ENCODE peak calls at places on chromosomes 5 and 9, in eight cellular contexts. W, V, F, B, Z, E, X and H are unnamed samples.

GRCh38 chr9:137454506-137455360 is 4.4 kb downstream of the NSMF start:
- DNase-seq in F (no peak), W (no peak), B (peak; percentile 71), X (no peak), Z (peak; percentile 81), E (peak; percentile 84), V (peak; percentile 75), H (peak; percentile 73)

GRCh38 chr9:4424891-4425290 is 65.4 kb upstream of the SLC1A1 start:
- DNase-seq in V (no peak), B (no peak), Z (no peak), E (no peak), W (no peak), F (no peak), X (no peak), H (no peak)

GRCh38 chr5:181259283-181259682 is 1.7 kb downstream of the TRIM52 start:
- DNase-seq in X (no peak), V (no peak), Z (no peak), B (no peak), W (peak; percentile 8), F (no peak), E (no peak), H (no peak)

GRCh38 chr5:108681079-108681921 is 66.4 kb upstream of the FER start:
- DNase-seq in F (peak; percentile 62), V (peak; percentile 62), E (peak; percentile 50), B (no peak), Z (no peak), W (no peak), X (no peak), H (no peak)

GRCh38 chr9:69324549-69325401 is at the start of gene ENTREP1:
- DNase-seq in B (peak; percentile 83), W (peak; percentile 82), F (no peak), E (no peak), Z (peak; percentile 78), V (peak; percentile 73), X (no peak), H (peak; percentile 75)

GRCh38 chr5:69368458-69369368 is 607 bp downstream of the AK6 start:
- DNase-seq in B (no peak), V (peak; percentile 46), W (no peak), X (no peak), F (peak; percentile 83), Z (no peak), E (peak; percentile 57), H (no peak)

GRCh38 chr5:131064669-131065371 is 100.2 kb downstream of the HINT1 start:
- DNase-seq in W (no peak), X (no peak), V (no peak), Z (no peak), B (no peak), E (no peak), F (no peak), H (no peak)

GRCh38 chr5:156927545-156927944 is 35.5 kb downstream of the TIMD4 start:
- DNase-seq in Z (no peak), W (no peak), X (no peak), V (no peak), F (no peak), E (no peak), B (no peak), H (no peak)

GRCh38 chr9:74777136-74777879 is 110.4 kb downstream of the TRPM6 start:
- DNase-seq in Z (peak; percentile 76), V (peak; percentile 33), X (no peak), W (peak; percentile 83), E (peak; percentile 44), F (peak; percentile 30), B (peak; percentile 69), H (peak; percentile 73)

GRCh38 chr9:131487001-131487400 is 15.7 kb upstream of the POMT1 start:
- DNase-seq in E (no peak), X (no peak), F (no peak), V (no peak), B (no peak), W (no peak), Z (no peak), H (no peak)

GRCh38 chr5:135456238-135457099 is 4.3 kb upstream of the TIFAB start:
- DNase-seq in W (peak; percentile 71), Z (peak; percentile 72), X (no peak), B (peak; percentile 49), F (peak; percentile 84), V (no peak), E (peak; percentile 16), H (peak; percentile 25)

GRCh38 chr5:126138475-126139005 is 284.7 kb upstream of the GRAMD2B start:
- DNase-seq in W (no peak), B (no peak), F (no peak), X (no peak), E (no peak), V (no peak), Z (no peak), H (no peak)

GRCh38 chr5:90437663-90438062 is 28.1 kb upstream of the CETN3 start:
- DNase-seq in Z (no peak), W (no peak), B (no peak), F (no peak), E (no peak), X (no peak), V (peak; percentile 20), H (no peak)

GRCh38 chr5:59301727-59302126 is 591.8 kb downstream of the PDE4D start:
- DNase-seq in E (no peak), F (no peak), X (no peak), W (no peak), V (no peak), Z (no peak), B (no peak), H (no peak)

GRCh38 chr9:18208166-18209059 is 265.5 kb upstream of the ADAMTSL1 start:
- DNase-seq in W (no peak), X (peak; percentile 46), F (no peak), V (peak; percentile 6), E (peak; percentile 59), Z (no peak), B (peak; percentile 73), H (peak; percentile 81)

GRCh38 chr5:133433133-133433532 is 179.2 kb downstream of the FSTL4 start:
- DNase-seq in X (no peak), B (no peak), V (no peak), W (no peak), Z (no peak), E (no peak), F (no peak), H (no peak)

GRCh38 chr5:50564079-50564478 is 102.4 kb upstream of the PARP8 start:
- DNase-seq in E (no peak), B (no peak), Z (no peak), V (no peak), F (no peak), X (no peak), W (no peak), H (no peak)

GRCh38 chr5:147844846-147845245 is 13.4 kb upstream of the SPINK1 start:
- DNase-seq in V (no peak), F (no peak), X (no peak), E (no peak), B (no peak), W (no peak), Z (no peak), H (no peak)

GRCh38 chr5:97528941-97529340 is 345.9 kb upstream of the RIOK2 start:
- DNase-seq in Z (no peak), X (no peak), E (no peak), V (no peak), B (no peak), F (no peak), W (no peak), H (no peak)

GRCh38 chr9:116901260-116901659 is 214.2 kb downstream of the TRIM32 start:
- DNase-seq in F (no peak), V (no peak), W (no peak), X (no peak), Z (no peak), E (no peak), B (no peak), H (no peak)

GRCh38 chr9:93159601-93160418 is 24.1 kb upstream of the WNK2 start:
- DNase-seq in V (peak; percentile 97), E (peak; percentile 76), W (peak; percentile 89), F (peak; percentile 92), B (peak; percentile 90), X (peak; percentile 59), Z (peak; percentile 89), H (peak; percentile 89)

GRCh38 chr5:7878381-7878873 is 9.5 kb downstream of the MTRR start:
- DNase-seq in B (no peak), F (no peak), Z (no peak), E (peak; percentile 41), X (no peak), W (no peak), V (no peak), H (no peak)

DNA sequence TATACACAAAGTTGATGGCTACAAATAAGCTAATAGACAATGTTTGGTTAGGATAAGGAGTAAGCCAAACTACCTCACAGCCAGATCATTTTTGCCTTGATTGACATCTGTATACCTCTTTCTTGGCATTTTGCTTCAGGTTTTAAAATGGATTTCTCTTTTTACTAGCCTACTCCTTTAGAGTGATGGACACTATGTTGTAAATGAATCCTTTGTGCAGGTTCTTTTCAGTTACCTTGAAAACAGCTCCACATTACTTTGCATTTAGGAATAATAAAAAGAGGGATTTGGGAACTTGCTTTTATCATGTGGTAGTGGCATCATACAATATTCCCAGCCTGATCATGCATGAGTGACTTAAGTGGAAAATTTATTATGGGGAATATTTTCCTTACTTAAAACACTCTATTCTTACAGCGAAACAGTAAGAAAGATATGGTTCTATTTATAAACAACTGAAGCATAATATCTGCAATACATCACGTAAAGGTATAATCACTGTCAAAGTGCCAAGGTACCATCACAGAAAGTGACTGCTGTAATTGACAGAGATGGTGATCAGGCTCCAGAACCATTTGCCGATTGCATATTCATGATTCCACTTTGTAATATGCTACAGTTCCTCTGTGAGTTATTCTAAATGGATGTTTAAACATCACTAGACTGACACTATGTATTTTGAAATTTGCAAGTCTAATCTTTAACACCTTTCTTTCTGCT is 327.0 kb downstream of the DMRTA1 start:
- DNase-seq in F (no peak), X (no peak), Z (no peak), B (no peak), V (no peak), W (no peak), E (no peak), H (no peak)
- TF ChIP-seq POLR2AphosphoS5 in F (no peak), X (no peak), Z (no peak), B (no peak), V (no peak), W (no peak), E (no peak), H (no peak)

DNA sequence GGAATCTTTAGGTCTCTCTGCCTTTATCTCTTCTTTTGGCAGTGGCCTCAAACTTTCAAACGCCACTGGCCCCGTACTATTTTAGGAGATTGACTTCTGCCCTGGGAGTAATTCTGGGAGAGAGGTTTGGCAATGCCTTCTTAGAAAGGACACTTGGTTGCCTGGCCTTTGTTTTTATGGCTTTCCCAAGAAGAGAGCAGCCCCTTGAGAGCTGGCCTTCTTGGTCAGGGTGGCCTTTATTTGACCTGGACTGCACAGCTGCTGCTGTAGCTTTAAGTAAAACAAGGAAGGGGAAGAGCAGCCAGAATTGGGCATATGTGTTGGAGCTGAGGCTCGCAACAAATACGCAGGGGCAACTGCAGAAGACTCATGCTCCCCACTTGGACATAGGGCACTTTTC is 60.8 kb downstream of the PTPN3 start:
- DNase-seq in X (no peak), Z (no peak), F (no peak), W (no peak), B (no peak), E (no peak), V (no peak), H (no peak)
- TF ChIP-seq EP300 in X (no peak), Z (no peak), F (no peak), W (no peak), B (no peak), E (no peak), V (no peak), H (no peak)

GRCh38 chr9:88993871-88994819 is 2.9 kb downstream of the S1PR3 start:
- DNase-seq in W (no peak), Z (no peak), X (no peak), E (no peak), F (no peak), B (no peak), V (no peak), H (no peak)
- TF ChIP-seq POLR2AphosphoS5 in W (no peak), Z (no peak), X (no peak), E (no peak), F (no peak), B (no peak), V (no peak), H (no peak)

GRCh38 chr5:2387224-2388004 is 364.1 kb downstream of the IRX2 start:
- DNase-seq in W (no peak), F (no peak), V (no peak), X (no peak), Z (no peak), E (no peak), B (no peak), H (no peak)
- TF ChIP-seq EP300 in W (no peak), F (no peak), V (no peak), X (no peak), Z (no peak), E (no peak), B (no peak), H (no peak)